ENCODE peak calls at places on chromosomes 11 and 22, in five cellular contexts. P is NCI-H2081 treated with DMSO at 0.1 percent for 48 hours; G is activated T-cell treated with anti-CD3 and anti-CD28 coated beads for 48 hours; V is activated T-helper 1 cell treated with anti-CD3 and anti-CD28 coated beads, Interleukin-12 subunit alpha, Interleukin-12 subunit beta, Interleukin-2, Interleukin-4 antibody, amounts not matched to agents 30 ng/mL and 10 ng/mL and 1 ng/mL, durations not matched to agents 14 hours and 24 hours and 36 hours; R is stimulated activated CD8-positive, alpha-beta memory T cell treated with anti-CD3 and anti-CD28 coated beads, Interleukin-7, amount 100 ng/mL, for 1 hour. B is an unnamed sample.

GRCh38 chr11:29629281-29629680 is 387.5 kb downstream of the KCNA4 start:
- DNase-seq in P (no peak), G (no peak), V (no peak), R (no peak), B (no peak)

GRCh38 chr11:133988686-133989410 is 32.1 kb upstream of the IGSF9B start:
- DNase-seq in P (no peak), G (no peak), V (no peak), R (no peak), B (no peak)

GRCh38 chr11:132289590-132290256 is 919.3 kb downstream of the NTM start:
- DNase-seq in P (no peak), G (no peak), V (no peak), R (no peak), B (no peak)

GRCh38 chr11:86769219-86769618 is 31.1 kb upstream of the PRSS23 start:
- DNase-seq in P (no peak), G (no peak), V (no peak), R (no peak), B (no peak)

GRCh38 chr22:32203181-32204105 is 1.4 kb downstream of the RFPL2 start:
- DNase-seq in P (no peak), G (no peak), V (no peak), R (no peak), B (no peak)

GRCh38 chr22:19855504-19856409 is 1.1 kb upstream of the GNB1L start:
- DNase-seq in P (peak; percentile 43), G (peak; percentile 65), V (peak; percentile 25), R (no peak), B (peak; percentile 35)

GRCh38 chr11:44829838-44830237 is 103.1 kb downstream of the TSPAN18 start:
- DNase-seq in P (no peak), G (no peak), V (no peak), R (no peak), B (no peak)

GRCh38 chr11:27471588-27472397 is 797 bp downstream of the LGR4 start:
- DNase-seq in P (no peak), G (peak; percentile 5), V (no peak), R (no peak), B (no peak)

GRCh38 chr11:119664063-119664572 is 64.9 kb downstream of the NECTIN1 start:
- DNase-seq in P (no peak), G (no peak), V (no peak), R (no peak), B (peak; percentile 16)

GRCh38 chr11:6742260-6742659 is 29.5 kb downstream of the OR2AG2 start:
- DNase-seq in P (no peak), G (no peak), V (peak; percentile 16), R (no peak), B (no peak)

GRCh38 chr11:70668204-70669202 is 270.2 kb downstream of the CTTN start:
- DNase-seq in P (no peak), G (no peak), V (no peak), R (no peak), B (peak; percentile 38)

GRCh38 chr11:1782831-1783724 is 19.4 kb upstream of the CTSD start:
- DNase-seq in P (no peak), G (no peak), V (no peak), R (no peak), B (peak; percentile 52)

GRCh38 chr11:36684840-36685800 is 87.1 kb upstream of the RAG2 start:
- DNase-seq in P (no peak), G (peak; percentile 15), V (peak; percentile 2), R (no peak), B (no peak)

GRCh38 chr11:8222820-8223512 is 40.7 kb downstream of the LMO1 start:
- DNase-seq in P (no peak), G (no peak), V (no peak), R (no peak), B (no peak)

GRCh38 chr11:64295760-64296159 is 4.4 kb upstream of the CATSPERZ start:
- DNase-seq in P (no peak), G (no peak), V (no peak), R (no peak), B (no peak)

GRCh38 chr11:75532200-75532972 is 6.6 kb upstream of the GDPD5 start:
- DNase-seq in P (no peak), G (peak; percentile 69), V (peak; percentile 74), R (peak; percentile 77), B (peak; percentile 41)

GRCh38 chr22:33781396-33781795 is 138.9 kb downstream of the LARGE1 start:
- DNase-seq in P (no peak), G (no peak), V (no peak), R (no peak), B (peak; percentile 33)

GRCh38 chr11:65538232-65538914 is 13.5 kb downstream of the SCYL1 start:
- DNase-seq in P (no peak), G (no peak), V (no peak), R (no peak), B (no peak)

GRCh38 chr11:1639666-1640065 is 10.1 kb downstream of the KRTAP5-5 start:
- DNase-seq in P (no peak), G (no peak), V (no peak), R (no peak), B (no peak)

GRCh38 chr11:79050784-79051183 is 390.0 kb downstream of the TENM4 start:
- DNase-seq in P (no peak), G (no peak), V (no peak), R (no peak), B (peak; percentile 89)

GRCh38 chr11:112374486-112375140 is 114.0 kb upstream of the PLET1 start:
- DNase-seq in P (no peak), G (no peak), V (no peak), R (no peak), B (no peak)

GRCh38 chr11:69836401-69836800 is 17.2 kb upstream of the FGF3 start:
- DNase-seq in P (no peak), G (no peak), V (no peak), R (no peak), B (no peak)

GRCh38 chr22:40417041-40417440 is 46.6 kb downstream of the SGSM3 start:
- DNase-seq in P (no peak), G (no peak), V (no peak), R (no peak), B (no peak)

GRCh38 chr11:16034074-16034473 is 322.3 kb downstream of the SOX6 start:
- DNase-seq in P (no peak), G (no peak), V (no peak), R (no peak), B (no peak)

GRCh38 chr22:24505337-24505736 is 10.2 kb downstream of the UPB1 start:
- DNase-seq in P (no peak), G (no peak), V (no peak), R (no peak), B (no peak)

GRCh38 chr11:57801185-57801490 is 39.5 kb downstream of the CTNND1 start:
- DNase-seq in P (no peak), G (no peak), V (no peak), R (no peak), B (no peak)

GRCh38 chr11:62544521-62545436 is 1.8 kb downstream of the AHNAK start:
- DNase-seq in P (no peak), G (no peak), V (no peak), R (no peak), B (no peak)

GRCh38 chr11:1564535-1565172 is 7.4 kb downstream of the DUSP8 start:
- DNase-seq in P (no peak), G (no peak), V (no peak), R (no peak), B (peak; percentile 94)

GRCh38 chr22:40603088-40603605 is 33.4 kb downstream of the MRTFA start:
- DNase-seq in P (no peak), G (no peak), V (no peak), R (no peak), B (peak; percentile 78)

GRCh38 chr11:17603056-17603825 is 56.2 kb downstream of the OTOG start:
- DNase-seq in P (no peak), G (no peak), V (no peak), R (no peak), B (no peak)

GRCh38 chr11:1548221-1549070 is 23.6 kb downstream of the DUSP8 start:
- DNase-seq in P (no peak), G (no peak), V (no peak), R (no peak), B (peak; percentile 42)

GRCh38 chr11:33168605-33169240 is 7.4 kb upstream of the CSTF3 start:
- DNase-seq in P (no peak), G (no peak), V (no peak), R (no peak), B (peak; percentile 77)

GRCh38 chr11:75602916-75603315 is 40.9 kb downstream of the SERPINH1 start:
- DNase-seq in P (no peak), G (no peak), V (no peak), R (no peak), B (peak; percentile 33)

GRCh38 chr11:85855341-85855656 is at the start of gene CCDC83:
- DNase-seq in P (no peak), G (no peak), V (no peak), R (no peak), B (no peak)

GRCh38 chr11:115135936-115136335 is 368.3 kb downstream of the CADM1 start:
- DNase-seq in P (no peak), G (no peak), V (no peak), R (no peak), B (no peak)

GRCh38 chr22:23437779-23438178 is 142.3 kb downstream of the IGLL1 start:
- DNase-seq in P (no peak), G (no peak), V (no peak), R (no peak), B (no peak)

GRCh38 chr11:27211370-27212127 is 151.5 kb downstream of the CCDC34 start:
- DNase-seq in P (no peak), G (peak; percentile 3), V (no peak), R (no peak), B (no peak)

GRCh38 chr11:92384807-92385206 is 160.2 kb downstream of the FAT3 start:
- DNase-seq in P (no peak), G (no peak), V (no peak), R (no peak), B (no peak)